ENCODE peak calls at places on chromosomes 11 and 22, in five cellular contexts. E, K, W, G and O are unnamed samples.
A peak's percentile ranks its signal among the peaks of the same experiment; 100 is the strongest.

GRCh38 chr11:11569936-11570491 is 51.8 kb downstream of the GALNT18 start:
- DNase-seq in E (peak; percentile 45), K (peak; percentile 15), W (peak; percentile 70), G (no peak), O (no peak)

GRCh38 chr11:444397-445144 is 2.8 kb upstream of the ANO9 start:
- DNase-seq in E (peak; percentile 79), K (peak; percentile 19), W (no peak), G (no peak), O (no peak)

GRCh38 chr11:65041206-65042035 is at the start of gene SAC3D1:
- DNase-seq in E (no peak), K (no peak), W (no peak), G (no peak), O (peak; percentile 11)

GRCh38 chr11:60343094-60343704 is 16.1 kb downstream of the MS4A6E start:
- DNase-seq in E (no peak), K (peak; percentile 0), W (no peak), G (no peak), O (no peak)

GRCh38 chr11:8250981-8251620 is 12.6 kb downstream of the LMO1 start:
- DNase-seq in E (no peak), K (no peak), W (no peak), G (no peak), O (no peak)

GRCh38 chr11:4637662-4638047 is 378 bp downstream of the OR51D1 start:
- DNase-seq in E (no peak), K (no peak), W (no peak), G (no peak), O (no peak)

GRCh38 chr11:115775846-115776245 is 271.6 kb upstream of the CADM1 start:
- DNase-seq in E (no peak), K (no peak), W (no peak), G (no peak), O (no peak)

GRCh38 chr11:29063630-29064361 is 953.0 kb downstream of the KCNA4 start:
- DNase-seq in E (no peak), K (peak; percentile 22), W (no peak), G (no peak), O (no peak)

GRCh38 chr11:118886681-118887111 is 3.0 kb downstream of the CXCR5 start:
- DNase-seq in E (no peak), K (no peak), W (no peak), G (no peak), O (no peak)

GRCh38 chr11:27625347-27625912 is 74.8 kb downstream of the BDNF start:
- DNase-seq in E (no peak), K (no peak), W (no peak), G (no peak), O (no peak)

GRCh38 chr11:69497221-69497787 is 15.8 kb downstream of the LINC01488 start:
- DNase-seq in E (no peak), K (peak; percentile 94), W (peak; percentile 84), G (peak; percentile 8), O (peak; percentile 92)

GRCh38 chr11:35676611-35676965 is 14.0 kb downstream of the TRIM44 start:
- DNase-seq in E (no peak), K (no peak), W (no peak), G (no peak), O (no peak)

GRCh38 chr11:95699631-95700470 is 89.7 kb downstream of the FAM76B start:
- DNase-seq in E (no peak), K (peak; percentile 38), W (no peak), G (no peak), O (no peak)

GRCh38 chr22:28259774-28260173 is 340.7 kb upstream of the PITPNB start:
- DNase-seq in E (no peak), K (no peak), W (no peak), G (no peak), O (no peak)

GRCh38 chr11:128471138-128471661 is 116.2 kb downstream of the ETS1 start:
- DNase-seq in E (no peak), K (no peak), W (no peak), G (no peak), O (no peak)

GRCh38 chr11:120180571-120181445 is 30.0 kb upstream of the OAF start:
- DNase-seq in E (peak; percentile 17), K (peak; percentile 19), W (no peak), G (no peak), O (peak; percentile 19)

GRCh38 chr22:22955866-22956535 is 68.4 kb downstream of the IGLL5 start:
- DNase-seq in E (peak; percentile 71), K (peak; percentile 75), W (no peak), G (no peak), O (peak; percentile 9)

GRCh38 chr22:45511847-45512261 is 9.2 kb downstream of the FBLN1 start:
- DNase-seq in E (peak; percentile 52), K (peak; percentile 98), W (peak; percentile 62), G (no peak), O (no peak)

GRCh38 chr22:25935266-25936058 is 193.5 kb downstream of the MYO18B start:
- DNase-seq in E (no peak), K (no peak), W (no peak), G (no peak), O (no peak)

GRCh38 chr22:49290286-49290685 is 537.4 kb downstream of the BRD1 start:
- DNase-seq in E (no peak), K (no peak), W (no peak), G (no peak), O (no peak)

GRCh38 chr22:38947321-38948112 is 9.9 kb upstream of the APOBEC3A start:
- DNase-seq in E (no peak), K (no peak), W (no peak), G (no peak), O (peak; percentile 24)

GRCh38 chr11:34633990-34634725 is 13.3 kb downstream of the EHF start:
- DNase-seq in E (no peak), K (peak; percentile 65), W (no peak), G (no peak), O (no peak)

GRCh38 chr11:96333076-96333744 is 9.8 kb downstream of the MAML2 start:
- DNase-seq in E (no peak), K (no peak), W (no peak), G (no peak), O (no peak)

GRCh38 chr11:65853249-65853979 is 4.6 kb downstream of the CFL1 start:
- DNase-seq in E (peak; percentile 40), K (no peak), W (no peak), G (no peak), O (no peak)

GRCh38 chr22:38412435-38413084 is 42.4 kb downstream of the KCNJ4 start:
- DNase-seq in E (peak; percentile 51), K (no peak), W (peak; percentile 45), G (no peak), O (no peak)

GRCh38 chr22:30668306-30668655 is 606 bp upstream of the DUSP18 start:
- DNase-seq in E (no peak), K (no peak), W (no peak), G (no peak), O (no peak)

GRCh38 chr11:111542606-111543275 is 2.2 kb downstream of the LAYN start:
- DNase-seq in E (no peak), K (no peak), W (no peak), G (no peak), O (no peak)

GRCh38 chr11:75563978-75564552 is 2.0 kb downstream of the SERPINH1 start:
- DNase-seq in E (no peak), K (peak; percentile 85), W (peak; percentile 62), G (no peak), O (no peak)
- H3K4me3 ChIP-seq in E (peak overlapping the region; percentile 66), K (peak overlapping the region; percentile 99), W (peak overlapping the region; percentile 99), G (peak overlapping the region; percentile 89), O (peak overlapping the region; percentile 91)

GRCh38 chr11:126307706-126308105 is 3.8 kb downstream of the DCPS start:
- DNase-seq in E (no peak), K (peak; percentile 66), W (no peak), G (no peak), O (no peak)

GRCh38 chr11:126305699-126306098 is 1.8 kb downstream of the DCPS start:
- DNase-seq in E (no peak), K (no peak), W (no peak), G (no peak), O (no peak)

GRCh38 chr11:126304457-126305072 is 705 bp downstream of the DCPS start:
- DNase-seq in E (no peak), K (no peak), W (no peak), G (no peak), O (no peak)

GRCh38 chr11:126308271-126308671 is 4.4 kb downstream of the DCPS start:
- DNase-seq in E (no peak), K (no peak), W (no peak), G (no peak), O (no peak)

GRCh38 chr11:126303623-126304456 is at the start of gene DCPS:
- DNase-seq in E (peak; percentile 91), K (peak; percentile 89), W (peak; percentile 92), G (no peak), O (peak; percentile 69)
- H3K4me3 ChIP-seq in E (peak within 1 kb of the TSS; percentile 56), K (peak within 1 kb of the TSS; percentile 74), W (peak within 1 kb of the TSS; percentile 62), G (peak within 1 kb of the TSS; percentile 72), O (peak within 1 kb of the TSS; percentile 84)

GRCh38 chr11:76663912-76664440 is 6.6 kb downstream of the LRRC32 start:
- DNase-seq in E (no peak), K (no peak), W (no peak), G (no peak), O (no peak)
- H3K4me3 ChIP-seq in E (no peak overlapping the region), K (no peak overlapping the region), W (no peak overlapping the region), G (no peak overlapping the region), O (no peak overlapping the region)

DNA sequence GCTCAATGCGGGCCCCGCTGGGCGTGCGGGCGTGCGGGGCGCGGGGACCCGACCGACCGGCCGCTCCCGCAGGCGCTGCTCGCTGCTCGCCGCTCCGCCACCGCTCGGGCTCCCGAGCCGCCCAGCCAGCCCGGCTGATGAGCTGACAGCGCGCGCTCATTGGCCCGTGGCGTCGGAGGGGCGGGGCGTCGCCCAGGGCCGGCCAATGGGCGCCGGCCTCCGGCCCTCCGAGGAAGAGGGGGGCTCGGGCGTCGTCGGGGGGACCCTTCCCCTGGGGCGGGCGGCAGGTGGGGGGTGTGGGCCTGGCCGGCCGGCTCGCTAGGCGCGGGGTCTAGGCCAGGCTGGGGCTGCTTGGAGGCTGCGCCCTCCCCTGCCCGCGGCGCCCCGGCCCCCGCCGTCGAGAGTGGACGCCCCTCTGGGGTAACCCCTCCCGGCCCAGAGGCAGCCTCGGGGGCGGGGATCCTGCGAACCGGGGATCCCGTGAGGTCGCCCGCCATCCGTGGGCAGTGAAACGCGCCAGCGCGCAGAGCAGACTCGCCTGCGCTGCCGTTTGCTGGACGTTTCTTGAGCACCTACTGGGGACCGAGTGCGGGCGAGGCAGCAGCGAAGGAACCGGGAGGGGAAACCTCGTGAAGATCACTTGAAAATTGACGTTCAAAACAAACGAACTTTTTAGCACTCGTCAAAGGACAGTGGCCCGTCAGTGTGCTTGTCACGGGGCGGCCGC is at the start of gene SCUBE1:
- DNase-seq in E (peak; percentile 48), K (no peak), W (peak; percentile 67), G (no peak), O (no peak)
- H3K4me3 ChIP-seq in E (peak within 1 kb of the TSS; percentile 20), K (no peak within 1 kb of the TSS), W (peak within 1 kb of the TSS; percentile 5), G (no peak within 1 kb of the TSS), O (peak within 1 kb of the TSS; percentile 32)

DNA sequence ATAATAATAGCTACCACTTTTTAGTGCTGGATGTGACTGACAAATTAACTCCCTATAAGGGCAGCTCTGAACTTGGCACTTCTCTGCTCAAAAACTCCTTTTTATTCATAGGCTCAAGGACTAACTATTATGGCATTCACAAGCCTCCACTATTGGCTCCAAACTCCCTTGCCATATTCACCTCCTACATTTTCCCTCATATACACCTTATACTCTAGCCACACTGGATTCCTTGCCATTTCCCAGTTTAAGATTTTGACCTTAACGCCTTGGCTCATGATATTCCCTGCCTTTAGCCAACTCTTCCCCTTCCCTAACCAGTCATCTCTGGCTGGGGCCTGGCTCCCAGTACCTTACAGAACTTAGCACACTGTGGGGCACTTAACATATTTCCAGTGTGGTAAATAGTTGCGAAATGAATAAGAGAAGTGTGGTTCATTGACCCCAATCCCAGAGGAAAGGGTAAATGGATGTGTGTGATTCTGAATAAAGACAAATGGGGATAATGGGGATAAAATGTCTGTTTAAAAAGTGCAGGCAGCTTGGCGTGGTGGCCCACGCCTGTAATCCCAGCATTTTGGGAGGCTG is 40.0 kb upstream of the SORL1 start:
- DNase-seq in E (no peak), K (no peak), W (no peak), G (no peak), O (no peak)
- H3K4me3 ChIP-seq in E (no peak overlapping the region), K (no peak overlapping the region), W (no peak overlapping the region), G (no peak overlapping the region), O (no peak overlapping the region)